ENCODE peak calls at places on chromosome 5, in seven cellular contexts. E, W, K, C, J, P and D are unnamed samples.

GRCh38 chr5:89473196-89473595 is 590.2 kb upstream of the MEF2C start:
- DNase-seq in E (no peak), W (no peak), K (no peak), C (no peak), J (no peak), P (no peak), D (no peak)

GRCh38 chr5:151556808-151557207 is 34.3 kb downstream of the FAT2 start:
- DNase-seq in E (no peak), W (no peak), K (no peak), C (no peak), J (no peak), P (no peak), D (no peak)

GRCh38 chr5:121949885-121950284 is 11.9 kb upstream of the SRFBP1 start:
- DNase-seq in E (no peak), W (no peak), K (no peak), C (no peak), J (no peak), P (no peak), D (no peak)

GRCh38 chr5:140549237-140550144 is 2.0 kb downstream of the EIF4EBP3 start:
- DNase-seq in E (no peak), W (peak; percentile 49), K (no peak), C (no peak), J (peak; percentile 64), P (no peak), D (no peak)

GRCh38 chr5:169980418-169981053 is at the start of gene INSYN2B:
- DNase-seq in E (no peak), W (peak; percentile 18), K (peak; percentile 51), C (no peak), J (peak; percentile 94), P (no peak), D (peak; percentile 23)

GRCh38 chr5:154858972-154859950 is 834 bp downstream of the CNOT8 start:
- DNase-seq in E (no peak), W (no peak), K (no peak), C (no peak), J (no peak), P (no peak), D (no peak)

GRCh38 chr5:5294429-5294828 is 128.0 kb upstream of the ICE1 start:
- DNase-seq in E (no peak), W (no peak), K (no peak), C (no peak), J (no peak), P (no peak), D (no peak)

GRCh38 chr5:179805070-179805528 is 1.6 kb downstream of the MGAT4B start:
- DNase-seq in E (no peak), W (no peak), K (no peak), C (no peak), J (no peak), P (no peak), D (no peak)

GRCh38 chr5:95283022-95283615 is 1.8 kb downstream of the MCTP1 start:
- DNase-seq in E (no peak), W (no peak), K (no peak), C (no peak), J (no peak), P (no peak), D (no peak)

GRCh38 chr5:170886210-170886894 is 24.5 kb downstream of the RANBP17 start:
- DNase-seq in E (no peak), W (no peak), K (no peak), C (no peak), J (no peak), P (no peak), D (no peak)

GRCh38 chr5:16970826-16971225 is 34.7 kb upstream of the MYO10 start:
- DNase-seq in E (no peak), W (no peak), K (no peak), C (no peak), J (no peak), P (no peak), D (no peak)

GRCh38 chr5:52995914-52996313 is 6.8 kb downstream of the ITGA2 start:
- DNase-seq in E (no peak), W (no peak), K (no peak), C (no peak), J (no peak), P (no peak), D (no peak)

GRCh38 chr5:2688586-2688985 is 62.9 kb downstream of the IRX2 start:
- DNase-seq in E (no peak), W (no peak), K (no peak), C (no peak), J (no peak), P (no peak), D (no peak)

GRCh38 chr5:84393969-84394368 is 9.3 kb upstream of the EDIL3 start:
- DNase-seq in E (no peak), W (no peak), K (no peak), C (no peak), J (no peak), P (peak; percentile 23), D (no peak)

GRCh38 chr5:178471666-178472065 is 118.5 kb downstream of the COL23A1 start:
- DNase-seq in E (no peak), W (no peak), K (no peak), C (no peak), J (no peak), P (no peak), D (no peak)

GRCh38 chr5:32753051-32753450 is 41.9 kb downstream of the NPR3 start:
- DNase-seq in E (no peak), W (no peak), K (no peak), C (no peak), J (no peak), P (no peak), D (no peak)

GRCh38 chr5:32057157-32058096 is 116.7 kb downstream of the GOLPH3 start:
- DNase-seq in E (no peak), W (no peak), K (no peak), C (no peak), J (no peak), P (no peak), D (no peak)

GRCh38 chr5:59357421-59357977 is 536.0 kb downstream of the PDE4D start:
- DNase-seq in E (no peak), W (no peak), K (peak; percentile 19), C (no peak), J (no peak), P (no peak), D (no peak)

GRCh38 chr5:15106530-15107283 is 235.1 kb upstream of the ANKH start:
- DNase-seq in E (no peak), W (no peak), K (no peak), C (no peak), J (no peak), P (no peak), D (no peak)

GRCh38 chr5:87233122-87233521 is 34.6 kb upstream of the RASA1 start:
- DNase-seq in E (no peak), W (no peak), K (no peak), C (no peak), J (no peak), P (no peak), D (no peak)

GRCh38 chr5:40841068-40841805 is at the start of gene CARD6:
- DNase-seq in E (no peak), W (no peak), K (no peak), C (no peak), J (no peak), P (no peak), D (no peak)

GRCh38 chr5:135195267-135195603 is 161.2 kb upstream of the PITX1 start:
- DNase-seq in E (no peak), W (no peak), K (no peak), C (no peak), J (peak; percentile 63), P (no peak), D (no peak)

GRCh38 chr5:61139094-61139873 is 23.0 kb downstream of the SMIM15 start:
- DNase-seq in E (no peak), W (no peak), K (no peak), C (no peak), J (no peak), P (no peak), D (no peak)

GRCh38 chr5:13994606-13995336 is 50.3 kb upstream of the DNAH5 start:
- DNase-seq in E (no peak), W (no peak), K (no peak), C (no peak), J (no peak), P (no peak), D (no peak)

GRCh38 chr5:89729623-89730390 is 679.7 kb downstream of the CETN3 start:
- DNase-seq in E (no peak), W (no peak), K (no peak), C (no peak), J (no peak), P (no peak), D (no peak)

GRCh38 chr5:86968311-86968753 is 299.4 kb upstream of the RASA1 start:
- DNase-seq in E (no peak), W (no peak), K (peak; percentile 23), C (no peak), J (no peak), P (no peak), D (no peak)

GRCh38 chr5:168426864-168427172 is 59.5 kb upstream of the RARS1 start:
- DNase-seq in E (no peak), W (no peak), K (no peak), C (no peak), J (no peak), P (no peak), D (no peak)

GRCh38 chr5:91189480-91190332 is 193.4 kb downstream of the ARRDC3 start:
- DNase-seq in E (no peak), W (peak; percentile 57), K (no peak), C (no peak), J (no peak), P (no peak), D (no peak)

GRCh38 chr5:122263352-122264030 is 48.5 kb upstream of the SNCAIP start:
- DNase-seq in E (no peak), W (no peak), K (no peak), C (no peak), J (no peak), P (no peak), D (no peak)

GRCh38 chr5:137997726-137998213 is 35.1 kb downstream of the FAM13B start:
- DNase-seq in E (no peak), W (no peak), K (no peak), C (no peak), J (no peak), P (no peak), D (no peak)

GRCh38 chr5:82351754-82352145 is 73.6 kb upstream of the RPS23 start:
- DNase-seq in E (no peak), W (no peak), K (no peak), C (no peak), J (no peak), P (no peak), D (peak; percentile 23)

GRCh38 chr5:99926463-99926862 is 608.7 kb upstream of the FAM174A start:
- DNase-seq in E (no peak), W (no peak), K (no peak), C (no peak), J (no peak), P (no peak), D (no peak)

GRCh38 chr5:178505639-178506407 is 84.4 kb downstream of the COL23A1 start:
- DNase-seq in E (no peak), W (no peak), K (no peak), C (no peak), J (no peak), P (no peak), D (no peak)